ENCODE peak calls at places on chromosomes 13 and 19, in five cellular contexts. One of them, this sample, is unnamed.

GRCh38 chr19:6718741-6719539 is 1.5 kb downstream of the C3 start:
- DNase-seq in GM12878: no peak
- DNase-seq in A549: peak
- DNase-seq in K562: peak
- DNase-seq in HepG2: peak
- DNase-seq in this sample: peak

GRCh38 chr13:23848639-23849282 is 40.4 kb downstream of the MIPEP start:
- DNase-seq in GM12878: no peak
- DNase-seq in HepG2: no peak
- DNase-seq in A549: no peak
- DNase-seq in K562: no peak
- DNase-seq in this sample: no peak

GRCh38 chr19:40791996-40792395 is 7.0 kb upstream of the EGLN2 start:
- DNase-seq in A549: no peak
- DNase-seq in GM12878: no peak
- DNase-seq in HepG2: no peak
- DNase-seq in K562: no peak
- DNase-seq in this sample: no peak

GRCh38 chr13:65719831-65720230 is 1510.3 kb downstream of the PCDH9 start:
- DNase-seq in GM12878: no peak
- DNase-seq in K562: no peak
- DNase-seq in HepG2: no peak
- DNase-seq in A549: no peak
- DNase-seq in this sample: no peak

GRCh38 chr19:53511933-53512374 is 26.0 kb upstream of the ZNF331 start:
- DNase-seq in GM12878: no peak
- DNase-seq in K562: peak
- DNase-seq in A549: peak
- DNase-seq in HepG2: peak
- DNase-seq in this sample: peak

GRCh38 chr19:42267644-42268141 is 1.4 kb upstream of the CIC start:
- DNase-seq in K562: no peak
- DNase-seq in A549: no peak
- DNase-seq in GM12878: no peak
- DNase-seq in HepG2: no peak
- DNase-seq in this sample: no peak

GRCh38 chr13:78317030-78317429 is 286.3 kb downstream of the POU4F1 start:
- DNase-seq in HepG2: no peak
- DNase-seq in A549: no peak
- DNase-seq in K562: no peak
- DNase-seq in GM12878: no peak
- DNase-seq in this sample: peak

GRCh38 chr19:14167013-14167593 is 30.7 kb upstream of the ASF1B start:
- DNase-seq in K562: no peak
- DNase-seq in A549: no peak
- DNase-seq in HepG2: no peak
- DNase-seq in GM12878: no peak
- DNase-seq in this sample: no peak

GRCh38 chr19:50460161-50460765 is 16.0 kb upstream of the EMC10 start:
- DNase-seq in A549: peak
- DNase-seq in HepG2: peak
- DNase-seq in K562: no peak
- DNase-seq in GM12878: peak
- DNase-seq in this sample: no peak

GRCh38 chr13:34044041-34044440 is 226.1 kb downstream of the RFC3 start:
- DNase-seq in K562: no peak
- DNase-seq in GM12878: no peak
- DNase-seq in HepG2: no peak
- DNase-seq in A549: no peak
- DNase-seq in this sample: no peak

GRCh38 chr19:35702223-35703012 is 1.9 kb upstream of the ZBTB32 start:
- DNase-seq in GM12878: peak
- DNase-seq in A549: peak
- DNase-seq in K562: peak
- DNase-seq in HepG2: peak
- DNase-seq in this sample: peak

GRCh38 chr19:20662421-20663105 is 1.2 kb upstream of the ZNF626 start:
- DNase-seq in A549: no peak
- DNase-seq in K562: no peak
- DNase-seq in GM12878: no peak
- DNase-seq in HepG2: no peak
- DNase-seq in this sample: peak

GRCh38 chr19:41584931-41585330 is 9.0 kb downstream of the CEACAM21 start:
- DNase-seq in A549: no peak
- DNase-seq in HepG2: no peak
- DNase-seq in GM12878: no peak
- DNase-seq in K562: no peak
- DNase-seq in this sample: no peak

GRCh38 chr19:52171321-52172169 is at the start of gene ZNF836:
- DNase-seq in GM12878: peak
- DNase-seq in A549: peak
- DNase-seq in K562: peak
- DNase-seq in HepG2: peak
- DNase-seq in this sample: peak

GRCh38 chr19:46021531-46022041 is 1.3 kb downstream of the PGLYRP1 start:
- DNase-seq in HepG2: no peak
- DNase-seq in A549: peak
- DNase-seq in GM12878: no peak
- DNase-seq in K562: peak
- DNase-seq in this sample: no peak

GRCh38 chr13:43388282-43389034 is 365.1 kb downstream of the DNAJC15 start:
- DNase-seq in A549: no peak
- DNase-seq in K562: no peak
- DNase-seq in GM12878: no peak
- DNase-seq in HepG2: no peak
- DNase-seq in this sample: no peak

GRCh38 chr19:50952890-50953289 is at the start of gene KLK5:
- DNase-seq in GM12878: no peak
- DNase-seq in K562: no peak
- DNase-seq in A549: no peak
- DNase-seq in HepG2: no peak
- DNase-seq in this sample: no peak

GRCh38 chr19:43782689-43783231 is 2.0 kb upstream of the KCNN4 start:
- DNase-seq in K562: peak
- DNase-seq in HepG2: no peak
- DNase-seq in GM12878: no peak
- DNase-seq in A549: peak
- DNase-seq in this sample: no peak

GRCh38 chr19:43783636-43784035 is 2.9 kb upstream of the KCNN4 start:
- DNase-seq in K562: no peak
- DNase-seq in HepG2: no peak
- DNase-seq in A549: no peak
- DNase-seq in GM12878: no peak
- DNase-seq in this sample: no peak

GRCh38 chr19:43782311-43782660 is 1.5 kb upstream of the KCNN4 start:
- DNase-seq in HepG2: no peak
- DNase-seq in A549: no peak
- DNase-seq in K562: peak
- DNase-seq in GM12878: no peak
- DNase-seq in this sample: no peak

GRCh38 chr19:43780706-43781525 is at the start of gene KCNN4:
- DNase-seq in GM12878: no peak
- DNase-seq in HepG2: no peak
- DNase-seq in K562: peak
- DNase-seq in A549: peak
- DNase-seq in this sample: no peak

DNA sequence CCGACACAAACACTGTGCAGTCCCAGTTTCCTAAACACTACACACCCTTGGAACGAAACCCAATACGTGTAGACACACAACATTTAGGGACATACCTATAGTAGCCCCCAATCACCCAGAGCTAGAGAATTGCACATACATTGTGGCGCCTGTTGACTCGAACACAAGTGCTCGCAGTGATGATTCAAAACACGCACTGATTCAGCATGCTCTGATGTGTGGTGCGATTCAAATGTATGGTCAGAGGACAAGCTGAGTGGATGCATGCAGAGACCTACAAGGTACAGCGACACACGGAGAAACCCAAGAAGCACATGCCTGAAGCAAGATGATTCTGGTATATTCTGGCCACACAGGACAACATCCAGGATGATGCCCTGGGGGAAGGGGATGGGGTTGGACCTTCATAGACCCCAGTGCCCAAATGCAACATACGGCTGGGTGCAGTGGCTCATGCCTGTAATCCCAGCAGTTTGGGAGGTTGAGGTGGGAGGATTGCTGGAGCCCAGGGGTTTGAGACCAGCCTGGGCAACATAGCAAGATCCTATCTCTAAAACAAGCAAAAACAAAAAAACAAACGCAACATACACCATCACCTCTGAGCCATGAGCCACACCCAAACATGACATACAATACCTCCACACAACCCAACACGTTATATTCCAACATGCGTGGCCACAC is 997 bp upstream of the KCNN4 start:
- DNase-seq in HepG2: no peak
- DNase-seq in A549: no peak
- DNase-seq in K562: no peak
- DNase-seq in GM12878: no peak
- DNase-seq in this sample: no peak
- TF ChIP-seq MAX in HepG2: no peak
- TF ChIP-seq MAX in A549: no peak
- TF ChIP-seq MAX in K562: no peak
- TF ChIP-seq MAX in GM12878: no peak
- TF ChIP-seq MAX in this sample: no peak

GRCh38 chr13:94431987-94432386 is 47.5 kb downstream of the DCT start:
- DNase-seq in HepG2: no peak
- DNase-seq in K562: no peak
- DNase-seq in A549: no peak
- DNase-seq in GM12878: no peak
- DNase-seq in this sample: no peak

GRCh38 chr13:94431569-94431968 is 47.9 kb downstream of the DCT start:
- DNase-seq in HepG2: no peak
- DNase-seq in GM12878: no peak
- DNase-seq in A549: peak
- DNase-seq in K562: no peak
- DNase-seq in this sample: no peak

GRCh38 chr13:94433055-94433947 is 46.2 kb downstream of the DCT start:
- DNase-seq in HepG2: peak
- DNase-seq in K562: peak
- DNase-seq in GM12878: no peak
- DNase-seq in A549: no peak
- DNase-seq in this sample: no peak

DNA sequence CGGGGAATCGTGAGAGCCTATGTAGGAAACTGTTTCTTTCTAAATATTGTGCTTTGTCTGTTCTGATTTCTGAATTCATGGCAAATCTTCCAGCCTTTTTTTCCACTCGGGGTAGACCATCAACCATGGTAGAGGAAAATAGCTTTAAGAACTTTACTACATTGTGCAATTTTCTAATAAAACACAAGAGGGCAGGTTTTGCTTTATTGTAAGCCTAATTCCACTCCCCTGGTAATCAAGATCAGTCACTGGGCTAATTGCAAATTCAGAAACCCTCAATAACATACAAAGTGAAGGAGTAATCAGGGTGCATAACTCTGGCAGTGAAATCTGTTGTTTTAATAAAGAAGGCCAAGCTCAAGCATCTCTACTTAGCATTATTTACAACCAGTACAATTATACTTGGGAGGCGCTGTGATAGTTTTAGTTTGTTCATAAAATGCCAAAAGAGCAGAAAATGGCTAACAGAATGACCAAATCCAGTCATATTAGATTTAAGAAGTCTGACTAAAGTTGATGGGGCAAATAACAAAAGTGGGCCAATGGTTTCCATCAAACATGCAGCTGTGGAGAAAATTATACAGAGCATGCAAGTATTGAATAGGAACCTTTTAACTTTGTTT is 43.8 kb downstream of the DCT start:
- DNase-seq in A549: peak
- DNase-seq in GM12878: no peak
- DNase-seq in HepG2: peak
- DNase-seq in K562: peak
- DNase-seq in this sample: peak
- TF ChIP-seq SMC3 in A549: peak
- TF ChIP-seq SMC3 in GM12878: peak
- TF ChIP-seq SMC3 in HepG2: peak
- TF ChIP-seq SMC3 in K562: no peak
- TF ChIP-seq SMC3 in this sample: peak

DNA sequence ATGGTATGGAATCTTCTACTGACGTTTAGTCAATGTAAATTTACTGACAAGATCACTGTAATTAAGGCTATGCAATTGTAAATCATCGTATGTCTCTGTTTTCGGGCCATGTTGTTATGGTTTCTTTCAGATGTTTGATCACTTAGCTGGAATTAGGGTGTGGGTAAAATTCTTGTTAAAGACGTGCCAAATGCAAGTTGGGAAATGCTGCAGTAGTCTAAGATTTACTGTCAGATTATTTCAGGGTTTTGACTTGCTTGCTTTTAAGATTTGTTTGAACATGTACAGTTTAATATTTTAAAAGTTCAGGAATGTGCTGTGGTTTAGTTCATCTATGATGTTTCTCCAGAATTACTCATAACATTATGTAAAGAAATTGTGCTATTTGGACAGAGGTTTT is 10.8 kb downstream of the NDFIP2 start:
- DNase-seq in GM12878: no peak
- DNase-seq in K562: no peak
- DNase-seq in A549: peak
- DNase-seq in HepG2: no peak
- DNase-seq in this sample: no peak
- TF ChIP-seq CTCF in GM12878: no peak
- TF ChIP-seq CTCF in K562: no peak
- TF ChIP-seq CTCF in A549: no peak
- TF ChIP-seq CTCF in HepG2: no peak
- TF ChIP-seq CTCF in this sample: no peak

GRCh38 chr19:3457531-3458228 is 22.6 kb downstream of the SMIM24 start:
- DNase-seq in A549: peak
- DNase-seq in GM12878: no peak
- DNase-seq in HepG2: no peak
- DNase-seq in K562: no peak
- DNase-seq in this sample: no peak

GRCh38 chr19:3458229-3458555 is 22.1 kb downstream of the SMIM24 start:
- DNase-seq in A549: peak
- DNase-seq in K562: no peak
- DNase-seq in GM12878: no peak
- DNase-seq in HepG2: no peak
- DNase-seq in this sample: no peak

GRCh38 chr19:3458595-3459284 is 21.6 kb downstream of the SMIM24 start:
- DNase-seq in HepG2: no peak
- DNase-seq in A549: peak
- DNase-seq in K562: no peak
- DNase-seq in GM12878: no peak
- DNase-seq in this sample: peak

GRCh38 chr19:3459965-3460582 is 20.3 kb downstream of the SMIM24 start:
- DNase-seq in GM12878: no peak
- DNase-seq in HepG2: no peak
- DNase-seq in K562: no peak
- DNase-seq in A549: no peak
- DNase-seq in this sample: no peak

DNA sequence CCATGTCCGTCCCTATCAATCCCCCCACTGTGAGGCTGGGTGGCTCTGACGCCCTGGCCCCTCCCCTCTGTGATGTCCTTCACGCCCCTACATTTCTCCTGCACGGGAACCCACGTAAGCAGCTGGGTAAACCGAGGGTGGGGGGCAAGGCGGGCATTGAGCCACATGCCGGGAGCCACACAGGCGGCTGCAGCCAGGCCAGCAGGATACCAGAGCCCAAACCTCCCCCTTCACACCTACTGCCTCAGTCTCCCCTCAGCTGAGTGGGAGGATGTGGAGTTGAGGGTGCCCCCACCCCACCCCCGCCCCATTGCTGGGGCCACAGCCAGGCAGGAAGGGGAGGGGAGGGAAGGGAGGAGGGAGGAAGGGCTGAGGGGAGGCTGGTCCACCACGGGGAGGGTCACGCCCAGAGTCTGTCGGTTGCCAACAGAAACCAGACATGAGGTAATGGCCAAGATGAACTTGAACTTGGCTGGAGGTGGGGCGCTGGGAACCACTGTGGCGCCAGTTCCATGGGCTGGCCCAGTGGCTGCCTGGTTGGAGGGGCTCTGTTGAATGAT is 20.9 kb downstream of the SMIM24 start:
- DNase-seq in A549: peak
- DNase-seq in HepG2: no peak
- DNase-seq in K562: peak
- DNase-seq in GM12878: no peak
- DNase-seq in this sample: peak
- TF ChIP-seq MAX in A549: peak
- TF ChIP-seq MAX in HepG2: no peak
- TF ChIP-seq MAX in K562: no peak
- TF ChIP-seq MAX in GM12878: no peak
- TF ChIP-seq MAX in this sample: no peak

This sample was measured in SK-N-SH.